ENCODE peak calls at places on chromosomes 2 and 18, in eight cellular contexts. I, H, V, W, D, S, M and X are unnamed samples.

GRCh38 chr2:162579986-162580385 is 236.1 kb downstream of the GCA start:
- DNase-seq in I (no peak), H (no peak), V (no peak), W (no peak), D (no peak), S (no peak), M (no peak), X (no peak)

GRCh38 chr18:5630057-5630765 is 86.4 kb upstream of the EPB41L3 start:
- DNase-seq in I (peak), H (no peak), V (peak), W (no peak), D (peak), S (peak), M (peak), X (peak)

GRCh38 chr2:165373322-165374025 is 96.0 kb upstream of the CSRNP3 start:
- DNase-seq in I (no peak), H (no peak), V (no peak), W (no peak), D (no peak), S (no peak), M (no peak), X (no peak)

GRCh38 chr2:241742320-241742939 is 8.0 kb downstream of the D2HGDH start:
- DNase-seq in I (no peak), H (no peak), V (no peak), W (no peak), D (no peak), S (no peak), M (no peak), X (no peak)

GRCh38 chr2:108396845-108397244 is 19.1 kb downstream of the SULT1C4 start:
- DNase-seq in I (no peak), H (no peak), V (no peak), W (no peak), D (peak), S (no peak), M (no peak), X (no peak)

GRCh38 chr2:31401580-31401979 is 13.0 kb downstream of the XDH start:
- DNase-seq in I (no peak), H (no peak), V (no peak), W (no peak), D (no peak), S (peak), M (peak), X (no peak)

GRCh38 chr2:177344316-177344715 is 48.3 kb upstream of the AGPS start:
- DNase-seq in I (no peak), H (no peak), V (no peak), W (no peak), D (no peak), S (no peak), M (no peak), X (no peak)

GRCh38 chr2:11310212-11310611 is 34.2 kb downstream of the ROCK2 start:
- DNase-seq in I (no peak), H (no peak), V (no peak), W (no peak), D (no peak), S (no peak), M (no peak), X (no peak)

GRCh38 chr2:113060396-113060795 is 1.4 kb downstream of the IL36RN start:
- DNase-seq in I (no peak), H (no peak), V (no peak), W (no peak), D (no peak), S (peak), M (peak), X (no peak)

GRCh38 chr18:61842146-61842545 is 50.7 kb downstream of the RNF152 start:
- DNase-seq in I (no peak), H (no peak), V (no peak), W (no peak), D (no peak), S (no peak), M (no peak), X (no peak)

GRCh38 chr2:217107480-217107879 is 247.6 kb upstream of the TNP1 start:
- DNase-seq in I (no peak), H (no peak), V (no peak), W (no peak), D (no peak), S (no peak), M (no peak), X (no peak)

GRCh38 chr2:217105733-217106649 is 246.1 kb upstream of the TNP1 start:
- DNase-seq in I (no peak), H (peak), V (no peak), W (peak), D (no peak), S (peak), M (no peak), X (no peak)

GRCh38 chr2:217108086-217108485 is 248.2 kb upstream of the TNP1 start:
- DNase-seq in I (no peak), H (no peak), V (no peak), W (no peak), D (no peak), S (no peak), M (no peak), X (no peak)

GRCh38 chr2:217108575-217109027 is 248.7 kb upstream of the TNP1 start:
- DNase-seq in I (no peak), H (no peak), V (no peak), W (no peak), D (no peak), S (no peak), M (no peak), X (no peak)

DNA sequence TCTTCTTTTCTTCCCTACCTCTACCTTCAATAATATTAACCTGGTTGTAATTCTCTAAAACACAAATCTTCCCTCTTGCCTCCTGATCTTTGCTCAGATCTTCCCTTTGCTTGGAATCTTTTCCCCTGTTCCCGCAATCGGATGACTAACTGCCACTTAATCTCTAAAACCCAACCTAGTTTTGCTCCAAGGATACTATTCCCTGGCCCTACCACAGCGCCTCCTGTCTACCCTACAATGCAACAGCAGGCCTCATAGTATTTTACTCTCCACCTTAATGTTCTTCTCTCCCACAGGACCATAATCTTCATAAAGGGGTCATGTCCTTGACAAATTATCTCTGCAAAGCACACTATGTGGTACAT is 246.8 kb upstream of the TNP1 start:
- DNase-seq in I (no peak), H (no peak), V (no peak), W (no peak), D (no peak), S (peak), M (no peak), X (no peak)
- TF ChIP-seq CTCF in I (peak), H (peak), V (no peak), W (peak), D (no peak), S (peak), M (no peak), X (no peak)

GRCh38 chr18:57794951-57795728 is 8.0 kb downstream of the ATP8B1 start:
- DNase-seq in I (no peak), H (no peak), V (no peak), W (no peak), D (no peak), S (no peak), M (no peak), X (no peak)

GRCh38 chr18:57791192-57791591 is 11.9 kb downstream of the ATP8B1 start:
- DNase-seq in I (no peak), H (no peak), V (no peak), W (no peak), D (no peak), S (no peak), M (no peak), X (no peak)

GRCh38 chr18:57791911-57792310 is 11.2 kb downstream of the ATP8B1 start:
- DNase-seq in I (no peak), H (no peak), V (no peak), W (no peak), D (no peak), S (no peak), M (no peak), X (no peak)

GRCh38 chr18:57792741-57793629 is 10.1 kb downstream of the ATP8B1 start:
- DNase-seq in I (no peak), H (no peak), V (peak), W (no peak), D (no peak), S (no peak), M (no peak), X (no peak)

GRCh38 chr18:57793630-57793986 is 9.5 kb downstream of the ATP8B1 start:
- DNase-seq in I (no peak), H (no peak), V (no peak), W (no peak), D (no peak), S (no peak), M (no peak), X (no peak)
- TF ChIP-seq CTCF in I (no peak), H (no peak), V (no peak), W (no peak), D (no peak), S (no peak), M (no peak), X (no peak)

GRCh38 chr2:119010336-119010735 is 68.3 kb downstream of the MARCO start:
- DNase-seq in I (no peak), H (no peak), V (peak), W (peak), D (no peak), S (no peak), M (peak), X (no peak)

GRCh38 chr2:119009110-119009509 is 67.1 kb downstream of the MARCO start:
- DNase-seq in I (no peak), H (no peak), V (no peak), W (peak), D (no peak), S (no peak), M (no peak), X (no peak)

GRCh38 chr2:119005565-119005964 is 63.6 kb downstream of the MARCO start:
- DNase-seq in I (no peak), H (no peak), V (no peak), W (no peak), D (no peak), S (no peak), M (no peak), X (no peak)

GRCh38 chr2:119006441-119006840 is 64.4 kb downstream of the MARCO start:
- DNase-seq in I (no peak), H (no peak), V (peak), W (no peak), D (no peak), S (no peak), M (peak), X (no peak)

DNA sequence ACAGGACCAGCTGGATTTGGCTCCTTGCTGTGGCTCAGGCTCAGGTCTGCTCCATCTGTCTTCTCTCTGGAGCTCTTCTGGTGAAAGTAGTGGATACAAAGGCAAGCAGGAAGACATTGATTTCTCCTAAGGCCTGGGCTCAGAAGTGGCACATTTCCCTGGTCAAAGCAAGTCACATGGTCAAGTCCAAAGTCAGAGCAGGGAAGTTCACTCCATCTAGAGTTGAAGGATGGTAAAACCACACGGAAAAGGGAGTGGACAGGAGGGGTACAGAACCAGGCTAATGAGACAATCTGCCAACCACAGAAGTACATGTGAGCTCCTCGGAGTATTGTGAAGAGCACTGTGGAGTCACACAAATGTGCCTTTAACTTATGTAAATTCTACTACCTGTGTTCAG is 66.1 kb downstream of the MARCO start:
- DNase-seq in I (no peak), H (no peak), V (no peak), W (peak), D (no peak), S (no peak), M (peak), X (no peak)
- TF ChIP-seq CTCF in I (no peak), H (no peak), V (no peak), W (no peak), D (no peak), S (no peak), M (no peak), X (no peak)

DNA sequence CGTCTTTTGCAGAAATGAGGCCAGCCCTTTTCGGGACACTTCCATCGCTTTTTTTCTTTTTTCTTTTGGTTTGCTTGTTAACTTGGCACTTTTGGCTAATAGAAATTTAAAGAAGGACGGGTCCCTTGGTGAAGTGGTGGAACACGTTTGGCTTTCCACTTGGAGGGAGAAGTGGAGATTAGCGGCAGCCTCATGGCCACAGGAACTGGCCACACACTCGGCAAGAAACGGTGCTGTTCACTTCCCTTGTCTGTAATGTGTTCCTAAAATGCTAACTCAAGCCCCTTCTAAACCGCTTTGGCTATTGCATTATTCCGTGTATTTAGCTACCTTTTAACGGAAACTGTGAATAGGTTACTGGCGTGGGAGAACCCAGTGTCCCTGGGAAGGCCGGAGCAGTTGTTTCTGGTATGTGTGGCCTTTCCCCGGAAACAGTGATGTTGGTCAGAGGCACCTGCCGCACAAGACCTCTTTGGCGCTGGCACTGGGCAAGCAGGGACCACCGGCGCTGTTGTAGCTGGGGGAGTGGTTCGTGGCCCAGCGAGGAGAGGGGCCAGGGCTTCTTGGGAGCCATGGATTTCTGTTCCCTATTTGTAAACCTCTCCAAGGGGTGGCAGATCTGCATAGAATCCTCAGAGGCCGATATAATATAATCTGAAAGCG is 981 bp downstream of the RAMP1 start:
- DNase-seq in I (no peak), H (no peak), V (no peak), W (no peak), D (no peak), S (no peak), M (no peak), X (no peak)
- TF ChIP-seq CTCF in I (no peak), H (no peak), V (no peak), W (no peak), D (no peak), S (no peak), M (no peak), X (no peak)

GRCh38 chr2:74530239-74531161 is 767 bp downstream of the HTRA2 start:
- DNase-seq in I (no peak), H (no peak), V (peak), W (no peak), D (no peak), S (no peak), M (peak), X (peak)

GRCh38 chr2:74533464-74533863 is 3.7 kb downstream of the HTRA2 start:
- DNase-seq in I (no peak), H (no peak), V (no peak), W (no peak), D (no peak), S (no peak), M (no peak), X (no peak)

GRCh38 chr2:74534411-74534810 is 4.7 kb downstream of the HTRA2 start:
- DNase-seq in I (no peak), H (no peak), V (no peak), W (no peak), D (no peak), S (no peak), M (no peak), X (no peak)

GRCh38 chr2:74531666-74532065 is 1.9 kb downstream of the HTRA2 start:
- DNase-seq in I (no peak), H (no peak), V (no peak), W (no peak), D (no peak), S (no peak), M (no peak), X (no peak)

DNA sequence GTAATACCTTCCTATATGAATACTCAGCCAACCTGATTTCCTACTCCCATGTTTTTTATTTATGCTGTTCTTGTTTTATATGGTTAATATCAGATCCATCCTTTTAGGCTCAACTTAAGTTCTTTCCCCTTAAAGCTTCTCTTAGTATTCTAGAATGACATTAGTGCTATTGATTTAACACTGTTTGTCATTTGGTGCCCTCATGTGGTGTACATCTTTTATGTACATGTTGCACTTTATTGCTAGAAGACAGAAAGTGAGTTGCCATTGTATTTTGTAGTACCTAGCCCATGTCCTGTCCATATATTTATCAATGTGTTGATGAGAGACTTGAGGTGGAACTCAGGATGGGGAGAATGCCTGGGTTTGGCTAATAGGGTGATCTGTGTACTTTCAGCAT is 2.5 kb downstream of the HTRA2 start:
- DNase-seq in I (no peak), H (no peak), V (no peak), W (no peak), D (no peak), S (peak), M (no peak), X (no peak)
- TF ChIP-seq CTCF in I (peak), H (no peak), V (peak), W (no peak), D (no peak), S (peak), M (peak), X (no peak)

GRCh38 chr2:134657650-134658250 is 61.0 kb downstream of the TMEM163 start:
- DNase-seq in I (no peak), H (no peak), V (no peak), W (no peak), D (no peak), S (no peak), M (no peak), X (no peak)
- TF ChIP-seq CTCF in I (peak), H (no peak), V (peak), W (no peak), D (no peak), S (no peak), M (no peak), X (no peak)